ENCODE peak calls at places on chromosomes 5 and 9, in four cellular contexts. I is HTR-8/SVneo, D is heart right ventricle, S is SK-N-MC. E is an unnamed sample.

GRCh38 chr5:10254686-10255085 is 4.6 kb downstream of the CCT5 start:
- DNase-seq in I (no peak), S (no peak), D (no peak), E (no peak)

GRCh38 chr5:141373673-141374317 is at the start of gene PCDHGA6:
- DNase-seq in D (no peak), I (peak), S (no peak), E (no peak)

GRCh38 chr9:130681769-130682489 is 11.7 kb upstream of the EXOSC2 start:
- DNase-seq in S (no peak), D (no peak), I (no peak), E (peak)

GRCh38 chr9:26326473-26327044 is 566.0 kb downstream of the CAAP1 start:
- DNase-seq in D (peak), I (peak), S (peak), E (no peak)

GRCh38 chr5:157735991-157736390 is 4.8 kb downstream of the THG1L start:
- DNase-seq in I (no peak), S (no peak), D (no peak), E (no peak)

GRCh38 chr9:131732636-131733340 is 7.1 kb downstream of the RAPGEF1 start:
- DNase-seq in I (no peak), D (no peak), S (no peak), E (no peak)

GRCh38 chr9:96044401-96044800 is 168.9 kb downstream of the ERCC6L2 start:
- DNase-seq in D (no peak), I (no peak), S (no peak), E (no peak)

GRCh38 chr9:130245474-130245873 is 20.1 kb upstream of the HMCN2 start:
- DNase-seq in D (no peak), I (no peak), S (no peak), E (no peak)

GRCh38 chr5:27947088-27947487 is 908.7 kb upstream of the CDH9 start:
- DNase-seq in S (peak), I (no peak), D (no peak), E (no peak)

GRCh38 chr5:138943615-138944173 is 68.6 kb upstream of the LRRTM2 start:
- DNase-seq in I (no peak), S (no peak), D (no peak), E (no peak)

GRCh38 chr9:137748311-137748710 is 129.3 kb upstream of the CACNA1B start:
- DNase-seq in S (no peak), D (no peak), I (no peak), E (no peak)

GRCh38 chr9:82129708-82130107 is 141.1 kb downstream of the SPATA31D1 start:
- DNase-seq in D (no peak), S (no peak), I (no peak), E (no peak)

GRCh38 chr5:132270706-132271105 is 13.2 kb downstream of the PDLIM4 start:
- DNase-seq in D (peak), I (no peak), S (no peak), E (no peak)

GRCh38 chr5:117872798-117873368 is 1115.5 kb downstream of the DTWD2 start:
- DNase-seq in D (no peak), S (no peak), I (no peak), E (no peak)